ENCODE peak calls at places on chromosomes 12 and 14, in six cellular contexts. J, M, U, S, G and V are unnamed samples.

GRCh38 chr12:23253191-23253590 is 628.2 kb downstream of the ETNK1 start:
- DNase-seq in J (no peak), M (no peak), U (no peak), S (peak; percentile 29), G (peak; percentile 53), V (peak; percentile 25)

GRCh38 chr12:11885261-11886038 is 185.3 kb upstream of the BCL2L14 start:
- DNase-seq in J (no peak), M (no peak), U (no peak), S (peak; percentile 48), G (peak; percentile 72), V (no peak)

GRCh38 chr12:101181776-101182175 is 28.3 kb downstream of the SLC5A8 start:
- DNase-seq in J (no peak), M (no peak), U (no peak), S (no peak), G (no peak), V (no peak)

GRCh38 chr14:101464984-101465794 is 96.1 kb upstream of the DIO3 start:
- DNase-seq in J (no peak), M (no peak), U (peak; percentile 7), S (no peak), G (peak; percentile 25), V (no peak)

GRCh38 chr12:27866382-27867101 is 86.5 kb upstream of the MANSC4 start:
- DNase-seq in J (peak; percentile 86), M (no peak), U (no peak), S (no peak), G (no peak), V (no peak)

GRCh38 chr12:82109243-82109642 is 248.9 kb downstream of the CCDC59 start:
- DNase-seq in J (no peak), M (no peak), U (no peak), S (no peak), G (no peak), V (no peak)

GRCh38 chr14:103156733-103157411 is 33.6 kb downstream of the TNFAIP2 start:
- DNase-seq in J (no peak), M (no peak), U (no peak), S (no peak), G (peak; percentile 39), V (no peak)

GRCh38 chr12:14710632-14711324 is 14.4 kb upstream of the GUCY2C start:
- DNase-seq in J (no peak), M (no peak), U (no peak), S (no peak), G (no peak), V (no peak)

GRCh38 chr12:88884600-88884999 is 304.3 kb upstream of the KITLG start:
- DNase-seq in J (no peak), M (no peak), U (no peak), S (no peak), G (no peak), V (no peak)

GRCh38 chr14:37363661-37364060 is 165.9 kb downstream of the MIPOL1 start:
- DNase-seq in J (no peak), M (no peak), U (no peak), S (no peak), G (no peak), V (no peak)

GRCh38 chr14:79204591-79204990 is 1006.7 kb downstream of the DIO2 start:
- DNase-seq in J (no peak), M (no peak), U (no peak), S (no peak), G (no peak), V (no peak)

GRCh38 chr14:32698831-32699230 is 239.8 kb upstream of the NPAS3 start:
- DNase-seq in J (no peak), M (no peak), U (no peak), S (peak; percentile 30), G (no peak), V (no peak)

GRCh38 chr14:53411110-53411509 is 258.0 kb upstream of the DDHD1 start:
- DNase-seq in J (no peak), M (no peak), U (no peak), S (peak; percentile 65), G (no peak), V (no peak)

GRCh38 chr14:65167072-65167645 is 64.8 kb upstream of the MAX start:
- DNase-seq in J (no peak), M (no peak), U (no peak), S (no peak), G (no peak), V (no peak)

GRCh38 chr12:62158013-62158412 is 102.2 kb upstream of the USP15 start:
- DNase-seq in J (no peak), M (no peak), U (no peak), S (no peak), G (no peak), V (no peak)

GRCh38 chr12:107019546-107019945 is 32.6 kb upstream of the MTERF2 start:
- DNase-seq in J (no peak), M (no peak), U (no peak), S (no peak), G (no peak), V (no peak)

GRCh38 chr12:127455347-127456265 is 811.4 kb upstream of the TMEM132C start:
- DNase-seq in J (peak; percentile 5), M (no peak), U (no peak), S (no peak), G (no peak), V (no peak)

GRCh38 chr12:54549774-54550451 is 512 bp downstream of the PDE1B start:
- DNase-seq in J (peak; percentile 46), M (no peak), U (no peak), S (no peak), G (peak; percentile 50), V (no peak)

GRCh38 chr14:79062226-79062625 is 892.1 kb downstream of the NRXN3 start:
- DNase-seq in J (no peak), M (no peak), U (no peak), S (no peak), G (no peak), V (peak; percentile 85)

GRCh38 chr12:75781532-75782046 is 250.0 kb downstream of the PHLDA1 start:
- DNase-seq in J (no peak), M (no peak), U (no peak), S (peak; percentile 89), G (no peak), V (no peak)